ENCODE peak calls at places on chromosomes 12 and 14, in ten cellular contexts. B is fibroblast of lung, U is fibroblast of pulmonary artery, L is cardiac muscle cell, Q is GM23338, H is transverse colon, G is thyroid gland, Z is A549, N is lower leg skin, E is thoracic aorta. C is an unnamed sample.

GRCh38 chr14:75461303-75461702 is 33.5 kb downstream of the JDP2 start:
- DNase-seq in H (no peak), Q (no peak), Z (no peak), L (no peak), N (no peak), E (no peak), U (no peak), G (no peak), B (no peak), C (no peak)

GRCh38 chr12:52663420-52663819 is 11.4 kb upstream of the KRT2 start:
- DNase-seq in Q (no peak), U (no peak), B (no peak), N (no peak), E (no peak), Z (no peak), H (no peak), L (no peak), G (no peak), C (no peak)

GRCh38 chr12:50825372-50825838 is 17.3 kb upstream of the TMPRSS12 start:
- DNase-seq in B (peak), Z (peak), Q (peak), E (no peak), H (no peak), N (no peak), L (peak), G (no peak), U (peak), C (peak)

GRCh38 chr12:95611676-95612309 is 60.5 kb upstream of the USP44 start:
- DNase-seq in U (no peak), Z (peak), L (no peak), E (no peak), Q (peak), N (no peak), H (no peak), G (no peak), B (no peak), C (no peak)

GRCh38 chr12:92649511-92650227 is 53.1 kb upstream of the PLEKHG7 start:
- DNase-seq in L (peak), G (peak), Q (peak), E (peak), B (peak), Z (peak), N (peak), H (peak), U (peak), C (peak)

GRCh38 chr14:69592923-69593677 is 18.3 kb upstream of the SUSD6 start:
- DNase-seq in N (no peak), E (no peak), Q (no peak), U (peak), B (peak), L (peak), Z (no peak), G (no peak), H (no peak), C (no peak)

GRCh38 chr14:101889898-101890297 is 74.5 kb upstream of the DYNC1H1 start:
- DNase-seq in L (peak), Z (peak), E (no peak), H (peak), B (peak), Q (no peak), N (no peak), G (no peak), U (peak), C (no peak)

GRCh38 chr14:104803280-104803915 is 2.5 kb downstream of the ZBTB42 start:
- DNase-seq in U (no peak), E (no peak), B (no peak), N (no peak), L (no peak), Z (no peak), H (no peak), G (no peak), Q (no peak), C (no peak)

GRCh38 chr12:94150483-94151225 is 2.3 kb downstream of the PLXNC1 start:
- DNase-seq in Q (peak), L (peak), E (no peak), Z (no peak), N (no peak), B (no peak), H (peak), G (peak), U (no peak), C (no peak)

GRCh38 chr12:3168775-3169221 is 91.6 kb downstream of the TSPAN9 start:
- DNase-seq in U (peak), Q (no peak), G (no peak), E (peak), Z (peak), N (peak), L (peak), B (peak), H (no peak), C (no peak)

GRCh38 chr12:91357381-91357780 is 174.8 kb upstream of the DCN start:
- DNase-seq in G (no peak), U (no peak), Q (no peak), N (no peak), B (no peak), L (no peak), H (no peak), E (no peak), Z (no peak), C (no peak)

GRCh38 chr14:101972126-101972785 is 7.9 kb downstream of the DYNC1H1 start:
- DNase-seq in N (peak), U (peak), Q (peak), L (peak), E (peak), G (peak), Z (peak), H (peak), B (peak), C (no peak)

GRCh38 chr12:77407951-77408350 is 342.6 kb upstream of the E2F7 start:
- DNase-seq in B (no peak), Q (no peak), L (no peak), G (no peak), Z (no peak), U (no peak), E (no peak), N (no peak), H (no peak), C (no peak)

GRCh38 chr14:62097072-62097471 is 334.9 kb downstream of the SNAPC1 start:
- DNase-seq in Z (no peak), N (no peak), E (no peak), L (no peak), H (no peak), G (no peak), U (no peak), Q (no peak), B (no peak), C (no peak)

GRCh38 chr14:95515523-95516517 is 630 bp downstream of the SYNE3 start:
- DNase-seq in E (no peak), G (peak), Q (peak), L (peak), U (peak), Z (peak), B (no peak), N (peak), H (peak), C (peak)

GRCh38 chr12:58204086-58204485 is 262.7 kb downstream of the ATP23 start:
- DNase-seq in B (no peak), N (no peak), L (peak), U (peak), H (no peak), Z (no peak), G (no peak), Q (no peak), E (no peak), C (no peak)

GRCh38 chr12:104750061-104750460 is 208.0 kb downstream of the SLC41A2 start:
- DNase-seq in Q (no peak), L (peak), Z (no peak), U (no peak), B (peak), N (peak), E (no peak), G (no peak), H (peak), C (peak)

GRCh38 chr12:54126696-54127537 is 61.9 kb downstream of the SMUG1 start:
- DNase-seq in U (no peak), N (peak), Q (peak), E (peak), B (peak), G (peak), H (peak), L (no peak), Z (no peak), C (no peak)

GRCh38 chr12:118448341-118448740 is 72.0 kb downstream of the SUDS3 start:
- DNase-seq in Q (no peak), L (no peak), E (no peak), G (peak), H (no peak), U (no peak), B (no peak), N (no peak), Z (no peak), C (no peak)

GRCh38 chr12:26156201-26156871 is 31.5 kb upstream of the BHLHE41 start:
- DNase-seq in H (peak), Q (no peak), U (no peak), G (no peak), N (no peak), Z (no peak), E (no peak), L (no peak), B (no peak), C (peak)

GRCh38 chr12:26158078-26158764 is 33.4 kb upstream of the BHLHE41 start:
- DNase-seq in E (no peak), Q (peak), H (no peak), G (no peak), Z (peak), U (no peak), B (no peak), L (no peak), N (no peak), C (peak)

GRCh38 chr12:26153421-26154154 is 28.8 kb upstream of the BHLHE41 start:
- DNase-seq in B (peak), Q (no peak), N (no peak), G (no peak), H (no peak), U (peak), Z (peak), E (peak), L (peak), C (no peak)

GRCh38 chr12:26152507-26153102 is 27.8 kb upstream of the BHLHE41 start:
- DNase-seq in B (no peak), E (no peak), N (no peak), Q (no peak), Z (no peak), G (no peak), U (no peak), H (no peak), L (no peak), C (no peak)

DNA sequence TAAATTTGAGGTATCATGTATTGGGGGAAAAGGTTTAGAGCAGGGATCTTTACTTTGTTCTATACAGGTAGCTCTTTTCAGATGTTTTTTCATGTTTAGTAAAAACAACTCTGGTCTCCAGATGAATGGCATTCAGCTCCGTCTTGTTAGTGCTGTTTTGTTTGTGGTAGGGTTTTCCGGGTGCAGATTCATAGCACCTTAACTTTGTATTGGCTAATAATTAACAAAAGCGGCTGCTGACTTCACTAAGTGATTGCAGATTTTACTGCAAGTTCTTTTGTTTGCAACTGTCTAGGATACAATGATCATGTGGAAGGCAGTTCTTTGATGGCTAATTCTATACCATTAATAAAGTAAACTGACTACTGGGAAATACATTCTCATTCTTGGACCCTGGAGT is 32.2 kb upstream of the BHLHE41 start:
- DNase-seq in E (no peak), G (no peak), B (no peak), Q (no peak), Z (no peak), H (no peak), U (no peak), L (no peak), N (no peak), C (no peak)
- H3K4me3 ChIP-seq in E (no peak), G (no peak), B (no peak), Q (no peak), Z (no peak), H (no peak), U (no peak), L (no peak), N (no peak), C (no peak)

DNA sequence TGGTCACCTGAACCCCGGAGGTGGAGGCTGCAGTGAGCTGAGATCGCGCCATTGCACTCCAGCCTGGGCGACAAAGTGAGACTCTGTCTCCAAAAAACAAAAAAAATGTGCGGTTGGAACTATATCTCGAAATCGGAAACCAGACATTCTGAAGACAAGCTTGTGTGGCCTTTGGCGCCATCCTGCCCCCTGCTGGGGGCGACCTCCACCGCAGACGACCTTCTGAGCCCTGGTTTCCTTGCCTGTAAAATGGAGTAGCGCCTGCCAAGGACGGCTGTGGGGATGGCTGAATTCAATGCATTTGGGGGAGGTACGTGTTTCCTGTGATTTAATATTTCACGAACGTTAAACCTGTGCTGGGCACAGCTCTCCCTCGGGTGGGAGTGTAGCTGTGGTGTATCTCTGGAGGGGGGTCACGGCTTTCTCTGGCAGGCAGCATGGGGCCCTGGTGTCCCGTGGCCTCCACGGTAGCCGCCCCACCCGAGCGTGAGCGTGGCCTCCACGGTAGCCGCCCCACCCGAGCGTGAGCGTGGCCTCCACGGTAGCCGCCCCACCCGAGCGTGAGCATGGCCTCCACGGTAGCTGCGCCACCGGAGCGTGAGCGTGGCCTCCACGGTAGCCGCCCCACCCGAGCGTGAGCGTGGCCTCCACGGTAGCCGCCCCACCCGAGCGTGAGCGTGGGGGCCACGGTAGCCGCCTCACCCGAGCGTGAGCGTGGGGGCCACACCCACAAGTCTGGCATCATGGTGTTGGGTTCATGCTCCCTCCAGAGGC is 55.3 kb downstream of the LRCOL1 start:
- DNase-seq in Q (peak), L (peak), H (no peak), Z (peak), E (no peak), B (no peak), G (no peak), U (no peak), N (no peak), C (no peak)
- TF ChIP-seq CTCF in Q (peak), L (peak), H (no peak), Z (peak), E (no peak), B (peak), G (no peak), U (peak), N (no peak), C (peak)

GRCh38 chr14:50117456-50117855 is 1.1 kb upstream of the VCPKMT start:
- DNase-seq in L (no peak), N (no peak), G (no peak), B (no peak), U (no peak), H (no peak), E (no peak), Q (no peak), Z (no peak), C (no peak)

GRCh38 chr14:50116986-50117385 is 614 bp upstream of the VCPKMT start:
- DNase-seq in U (no peak), Q (no peak), Z (no peak), N (no peak), H (no peak), L (no peak), B (no peak), G (no peak), E (no peak), C (no peak)

GRCh38 chr14:50123062-50123461 is 6.7 kb upstream of the VCPKMT start:
- DNase-seq in N (no peak), B (no peak), Z (no peak), G (no peak), L (no peak), H (no peak), Q (no peak), U (no peak), E (no peak), C (no peak)

GRCh38 chr14:50121506-50121905 is 5.1 kb upstream of the VCPKMT start:
- DNase-seq in L (no peak), U (no peak), N (no peak), E (no peak), G (no peak), Q (no peak), B (no peak), H (no peak), Z (no peak), C (no peak)

GRCh38 chr14:50122291-50122690 is 5.9 kb upstream of the VCPKMT start:
- DNase-seq in E (no peak), Z (no peak), L (no peak), B (no peak), U (no peak), N (no peak), H (no peak), G (peak), Q (no peak), C (no peak)
- H3K4me3 ChIP-seq in E (no peak), Z (no peak), L (no peak), B (no peak), U (no peak), N (no peak), H (no peak), G (no peak), Q (no peak), C (no peak)

GRCh38 chr14:57268161-57269067 is at the start of the genes AP5M1 and EXOC5:
- DNase-seq in N (peak), U (peak), E (peak), B (peak), H (peak), L (peak), Q (peak), G (peak), Z (peak), C (peak)
- TF ChIP-seq CTCF in N (no peak), U (no peak), E (no peak), B (no peak), H (no peak), L (no peak), Q (no peak), G (no peak), Z (peak), C (no peak)

DNA sequence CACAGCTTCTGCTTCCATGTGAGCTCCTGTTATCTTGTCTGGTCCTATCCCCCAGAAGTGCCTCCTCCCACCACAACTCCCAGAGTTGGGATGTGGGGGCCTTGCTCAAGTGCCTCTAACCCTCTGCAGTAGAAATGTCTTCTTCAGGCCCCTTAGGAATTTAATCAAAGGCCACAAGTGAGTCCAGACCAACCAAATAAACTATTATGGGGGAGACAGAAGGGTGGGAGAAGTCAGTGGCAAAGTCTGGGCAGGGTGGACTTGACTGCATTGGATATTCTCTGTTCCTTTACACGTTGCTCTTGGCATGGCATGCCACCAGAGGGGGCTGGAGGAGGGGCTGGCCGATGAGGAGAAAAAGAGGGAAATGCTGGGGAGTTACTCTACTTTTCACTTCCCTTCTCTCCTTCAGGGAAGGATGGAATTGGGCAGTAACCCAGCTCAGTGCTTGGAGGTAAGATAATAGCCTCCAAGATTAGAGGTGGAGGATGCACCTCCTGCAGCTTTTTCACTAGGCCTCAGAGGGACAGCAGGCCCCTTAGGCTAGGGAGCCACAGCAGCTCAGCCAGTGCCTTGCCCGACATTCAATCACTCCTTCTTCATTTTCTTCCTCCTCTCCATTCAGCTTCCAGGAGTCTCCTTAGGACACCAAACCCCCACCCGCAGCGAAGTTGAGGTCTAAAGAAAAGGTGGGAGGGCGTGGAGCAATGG is 1.2 kb upstream of the AP1G2 start:
- DNase-seq in Q (peak), L (no peak), B (no peak), E (no peak), H (no peak), N (no peak), G (no peak), Z (peak), U (no peak), C (no peak)
- H3K4me3 ChIP-seq in Q (peak), L (no peak), B (no peak), E (no peak), H (no peak), N (no peak), G (no peak), Z (no peak), U (no peak), C (no peak)

GRCh38 chr12:113837528-113838296 is 128.4 kb downstream of the RBM19 start:
- DNase-seq in L (no peak), B (no peak), U (no peak), Q (no peak), E (no peak), H (no peak), N (no peak), Z (no peak), G (no peak), C (no peak)
- TF ChIP-seq CTCF in L (peak), B (peak), U (peak), Q (no peak), E (no peak), H (no peak), N (no peak), Z (no peak), G (no peak), C (no peak)